ENCODE peak calls at places on chromosomes 4 and X, in four cellular contexts. L is activated effector memory CD4-positive, alpha-beta T cell treated with Interleukin-2 at 50 U/mL for 16 hours; J is NCI-H446 treated with DMSO at 0.1 percent for 48 hours; C is NCI-H2029. O is an unnamed sample.

GRCh38 chrX:132046533-132046932 is 23.4 kb downstream of the STK26 start:
- DNase-seq in L (no peak), J (no peak), C (no peak), O (no peak)

GRCh38 chrX:17596546-17597205 is 140.6 kb upstream of the SCML1 start:
- DNase-seq in L (no peak), J (no peak), C (no peak), O (no peak)

GRCh38 chr4:28176942-28177341 is 1316.3 kb downstream of the STIM2 start:
- DNase-seq in L (no peak), J (no peak), C (no peak), O (no peak)

GRCh38 chr4:54539500-54540029 is 118.2 kb upstream of the KIT start:
- DNase-seq in L (no peak), J (no peak), C (peak; percentile 17), O (no peak)

GRCh38 chr4:98606879-98607278 is 51.5 kb downstream of the TSPAN5 start:
- DNase-seq in L (no peak), J (no peak), C (no peak), O (no peak)

GRCh38 chr4:3365326-3365725 is 72.5 kb downstream of the RGS12 start:
- DNase-seq in L (no peak), J (no peak), C (no peak), O (no peak)

GRCh38 chrX:21638311-21638710 is 19.8 kb downstream of the KLHL34 start:
- DNase-seq in L (no peak), J (no peak), C (no peak), O (no peak)

GRCh38 chr4:94843222-94843621 is 85.5 kb downstream of the BMPR1B start:
- DNase-seq in L (no peak), J (no peak), C (no peak), O (no peak)

GRCh38 chrX:69366183-69366582 is 137.9 kb upstream of the NALF2 start:
- DNase-seq in L (no peak), J (no peak), C (no peak), O (no peak)

GRCh38 chr4:42600578-42600977 is 56.3 kb downstream of the ATP8A1 start:
- DNase-seq in L (no peak), J (no peak), C (no peak), O (no peak)

GRCh38 chr4:88043001-88043400 is 35.6 kb downstream of the PKD2 start:
- DNase-seq in L (no peak), J (no peak), C (no peak), O (peak; percentile 80)

GRCh38 chr4:56469489-56470210 is 2.2 kb downstream of the SRP72 start:
- DNase-seq in L (no peak), J (no peak), C (no peak), O (no peak)

GRCh38 chrX:130746709-130747347 is 156.2 kb downstream of the ENOX2 start:
- DNase-seq in L (no peak), J (no peak), C (no peak), O (no peak)